ENCODE peak calls at places on chromosomes 1 and 21, in five cellular contexts. S is thoracic aorta; K is fibroblast of mammary gland; X is CD4-positive, alpha-beta T cell; D is ovary. W is an unnamed sample.

GRCh38 chr1:206559661-206559995 is 52.3 kb downstream of the RASSF5 start:
- DNase-seq in S (no peak), K (no peak), X (no peak), D (no peak), W (no peak)

GRCh38 chr1:92791487-92792058 is 6.7 kb upstream of the EVI5 start:
- DNase-seq in S (no peak), K (no peak), X (no peak), D (no peak), W (no peak)

GRCh38 chr1:39940980-39941871 is 13.7 kb upstream of the MFSD2A start:
- DNase-seq in S (no peak), K (no peak), X (no peak), D (no peak), W (no peak)

GRCh38 chr1:35298464-35298863 is 30.0 kb downstream of the ZMYM4 start:
- DNase-seq in S (no peak), K (peak; percentile 50), X (no peak), D (peak; percentile 15), W (no peak)

GRCh38 chr1:27557596-27558340 is 46.2 kb downstream of the AHDC1 start:
- DNase-seq in S (no peak), K (no peak), X (no peak), D (no peak), W (no peak)

GRCh38 chr1:160127865-160128523 is 12.4 kb downstream of the ATP1A2 start:
- DNase-seq in S (no peak), K (peak; percentile 75), X (no peak), D (no peak), W (no peak)

GRCh38 chr1:18107671-18108312 is at the start of gene IGSF21:
- DNase-seq in S (no peak), K (no peak), X (no peak), D (no peak), W (no peak)

GRCh38 chr1:183986941-183987340 is 50.6 kb downstream of the COLGALT2 start:
- DNase-seq in S (no peak), K (no peak), X (no peak), D (no peak), W (no peak)

GRCh38 chr1:228066416-228066815 is 16.1 kb upstream of the ARF1 start:
- DNase-seq in S (no peak), K (no peak), X (peak; percentile 12), D (no peak), W (no peak)

GRCh38 chr1:193338194-193338593 is 151.8 kb upstream of the B3GALT2 start:
- DNase-seq in S (no peak), K (peak; percentile 39), X (no peak), D (no peak), W (no peak)

GRCh38 chr21:38831526-38832467 is 26.1 kb downstream of the ETS2 start:
- DNase-seq in S (peak; percentile 70), K (peak; percentile 100), X (no peak), D (peak; percentile 46), W (peak; percentile 49)

GRCh38 chr1:221712198-221712684 is 29.6 kb downstream of the DUSP10 start:
- DNase-seq in S (no peak), K (peak; percentile 94), X (no peak), D (no peak), W (no peak)

DNA sequence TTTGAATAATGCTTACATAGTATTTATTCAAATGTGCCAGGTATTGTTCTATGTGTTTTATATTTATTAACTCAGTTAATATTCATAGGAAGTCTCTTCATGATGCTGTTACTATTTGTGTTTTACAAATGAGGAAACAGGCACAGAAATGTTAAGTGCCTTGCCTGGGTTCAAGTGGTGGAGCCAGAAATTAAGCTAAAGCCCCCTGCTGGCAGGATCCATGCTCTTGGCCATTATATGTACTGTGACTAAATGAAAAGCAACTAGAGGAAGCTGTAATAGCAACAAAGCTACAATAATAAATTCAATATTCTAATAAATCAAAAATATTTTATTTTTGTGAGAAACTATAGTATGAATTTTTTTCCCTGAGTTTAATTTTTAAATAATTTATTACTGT is 30.0 kb downstream of the IARS2 start:
- DNase-seq in S (no peak), K (peak; percentile 10), X (no peak), D (no peak), W (no peak)
- TF ChIP-seq CTCF in S (peak; percentile 11), K (peak; percentile 43), X (peak; percentile 37), D (no peak), W (peak; percentile 40)

DNA sequence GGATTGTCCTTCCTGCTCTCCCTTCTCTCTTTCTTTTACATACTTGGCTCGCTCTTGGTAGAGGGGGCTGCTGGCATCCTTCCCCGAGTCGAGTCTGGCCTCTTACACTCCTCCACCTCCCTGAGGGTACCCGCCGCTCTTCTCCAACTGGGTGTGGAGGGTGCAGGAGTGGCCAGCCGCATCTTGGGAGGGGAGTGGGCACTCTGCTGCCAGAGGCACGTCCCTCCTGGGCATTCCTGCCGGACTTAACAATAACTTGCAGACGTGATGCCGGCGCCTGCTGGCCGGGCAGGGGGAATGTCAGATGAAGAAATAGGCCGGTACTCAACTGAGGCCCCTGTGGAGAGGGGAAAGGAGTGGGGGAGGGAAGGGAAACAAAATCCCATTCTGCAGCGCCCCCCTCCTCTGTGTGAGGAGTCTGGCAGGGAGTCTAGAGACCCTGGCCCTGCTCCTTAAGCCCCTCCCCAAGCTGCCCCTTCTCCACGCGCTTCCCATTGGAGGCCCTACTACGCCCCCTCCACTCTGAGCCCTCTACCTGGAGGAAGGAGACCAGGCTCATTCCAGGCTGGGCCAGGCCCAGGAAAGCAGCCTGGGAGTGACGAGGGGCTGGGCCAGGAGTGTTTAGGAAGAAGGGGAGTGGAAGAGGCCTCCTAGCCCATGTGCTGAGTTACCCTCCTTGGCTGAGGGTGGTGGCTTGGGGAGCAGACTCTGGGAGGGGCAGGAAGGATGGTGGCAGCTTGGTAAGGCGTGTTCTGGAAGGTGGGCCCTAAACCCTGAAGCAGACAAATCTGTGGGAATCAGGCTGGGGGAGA is 1.8 kb downstream of the ATP2B4 start:
- DNase-seq in S (no peak), K (peak; percentile 43), X (peak; percentile 35), D (peak; percentile 52), W (peak; percentile 86)
- TF ChIP-seq CTCF in S (peak; percentile 39), K (peak; percentile 27), X (no peak), D (no peak), W (peak; percentile 44)

GRCh38 chr1:238710697-238711096 is 675.7 kb upstream of the CHRM3 start:
- DNase-seq in S (no peak), K (peak; percentile 21), X (no peak), D (no peak), W (no peak)
- TF ChIP-seq CTCF in S (no peak), K (peak; percentile 32), X (no peak), D (no peak), W (no peak)

GRCh38 chr21:37139902-37140301 is 66.8 kb downstream of the TTC3 start:
- DNase-seq in S (no peak), K (no peak), X (no peak), D (no peak), W (no peak)

GRCh38 chr21:37149411-37149810 is 76.4 kb downstream of the TTC3 start:
- DNase-seq in S (no peak), K (peak; percentile 82), X (no peak), D (no peak), W (no peak)

GRCh38 chr21:37146320-37147225 is 73.5 kb downstream of the TTC3 start:
- DNase-seq in S (no peak), K (no peak), X (no peak), D (no peak), W (no peak)

DNA sequence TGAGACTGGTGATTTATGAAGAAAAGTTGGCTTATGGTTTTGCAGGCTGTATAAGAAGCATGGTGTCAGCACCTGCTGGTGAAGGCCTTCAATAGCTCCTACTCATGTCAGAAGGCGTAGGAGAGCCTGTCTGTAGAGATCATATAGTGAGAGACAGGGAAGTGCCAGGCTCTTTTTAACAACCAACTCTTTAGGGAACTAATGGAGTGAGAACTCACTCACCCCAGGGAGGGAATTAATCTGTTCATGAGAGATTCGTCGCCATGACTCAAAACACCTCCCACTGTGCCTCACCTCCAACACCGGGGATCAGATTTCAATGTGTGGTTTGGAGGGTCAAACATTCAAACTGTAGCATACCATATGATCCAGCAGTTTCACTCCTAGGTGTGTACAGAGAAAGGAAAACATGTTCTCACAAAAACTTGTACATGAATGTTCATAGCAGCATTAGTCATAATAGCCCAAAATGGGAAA is 72.6 kb downstream of the TTC3 start:
- DNase-seq in S (no peak), K (peak; percentile 69), X (no peak), D (no peak), W (no peak)
- TF ChIP-seq CTCF in S (no peak), K (no peak), X (no peak), D (no peak), W (no peak)